ENCODE peak calls at places on chromosome 1, in ten cellular contexts. One of them, this sample, is unnamed.

GRCh38 chr1:14826731-14827326 is 228.3 kb downstream of the KAZN start:
- DNase-seq in fibroblast of lung: no peak
- DNase-seq in SK-MEL-5: no peak
- DNase-seq in NCI-H1105: no peak
- DNase-seq in activated naive CD4-positive, alpha-beta T cell treated with anti-CD3 and anti-CD28 coated beads for 36 hours: no peak
- DNase-seq in iris pigment epithelial cell: no peak
- DNase-seq in midbrain: no peak
- DNase-seq in NCI-H1436: no peak
- DNase-seq in NCI-H1092 treated with DMSO at 0.1 percent for 48 hours: no peak
- DNase-seq in tibial artery: no peak
- DNase-seq in this sample: no peak

GRCh38 chr1:94792473-94792875 is 27.7 kb upstream of the SLC44A3 start:
- DNase-seq in midbrain: no peak
- DNase-seq in tibial artery: no peak
- DNase-seq in iris pigment epithelial cell: peak
- DNase-seq in activated naive CD4-positive, alpha-beta T cell treated with anti-CD3 and anti-CD28 coated beads for 36 hours: no peak
- DNase-seq in SK-MEL-5: peak
- DNase-seq in NCI-H1436: no peak
- DNase-seq in fibroblast of lung: peak
- DNase-seq in NCI-H1105: no peak
- DNase-seq in NCI-H1092 treated with DMSO at 0.1 percent for 48 hours: no peak
- DNase-seq in this sample: peak

GRCh38 chr1:29586991-29587745 is 350.8 kb downstream of the PTPRU start:
- DNase-seq in NCI-H1092 treated with DMSO at 0.1 percent for 48 hours: no peak
- DNase-seq in fibroblast of lung: peak
- DNase-seq in iris pigment epithelial cell: no peak
- DNase-seq in midbrain: no peak
- DNase-seq in NCI-H1105: no peak
- DNase-seq in tibial artery: no peak
- DNase-seq in SK-MEL-5: no peak
- DNase-seq in activated naive CD4-positive, alpha-beta T cell treated with anti-CD3 and anti-CD28 coated beads for 36 hours: no peak
- DNase-seq in NCI-H1436: no peak
- DNase-seq in this sample: peak

GRCh38 chr1:22673486-22674409 is 20.7 kb downstream of the C1QB start:
- DNase-seq in NCI-H1105: peak
- DNase-seq in NCI-H1092 treated with DMSO at 0.1 percent for 48 hours: peak
- DNase-seq in activated naive CD4-positive, alpha-beta T cell treated with anti-CD3 and anti-CD28 coated beads for 36 hours: peak
- DNase-seq in tibial artery: no peak
- DNase-seq in iris pigment epithelial cell: peak
- DNase-seq in midbrain: peak
- DNase-seq in fibroblast of lung: peak
- DNase-seq in SK-MEL-5: peak
- DNase-seq in NCI-H1436: peak
- DNase-seq in this sample: peak

GRCh38 chr1:201488817-201489581 is 17.9 kb downstream of the CSRP1 start:
- DNase-seq in NCI-H1436: no peak
- DNase-seq in midbrain: no peak
- DNase-seq in NCI-H1092 treated with DMSO at 0.1 percent for 48 hours: no peak
- DNase-seq in tibial artery: peak
- DNase-seq in fibroblast of lung: peak
- DNase-seq in iris pigment epithelial cell: peak
- DNase-seq in SK-MEL-5: no peak
- DNase-seq in NCI-H1105: no peak
- DNase-seq in activated naive CD4-positive, alpha-beta T cell treated with anti-CD3 and anti-CD28 coated beads for 36 hours: no peak
- DNase-seq in this sample: peak

GRCh38 chr1:93000291-93000690 is 39.0 kb upstream of the DIPK1A start:
- DNase-seq in iris pigment epithelial cell: no peak
- DNase-seq in NCI-H1105: no peak
- DNase-seq in fibroblast of lung: no peak
- DNase-seq in activated naive CD4-positive, alpha-beta T cell treated with anti-CD3 and anti-CD28 coated beads for 36 hours: no peak
- DNase-seq in tibial artery: no peak
- DNase-seq in NCI-H1092 treated with DMSO at 0.1 percent for 48 hours: no peak
- DNase-seq in NCI-H1436: no peak
- DNase-seq in SK-MEL-5: no peak
- DNase-seq in midbrain: peak
- DNase-seq in this sample: no peak

GRCh38 chr1:16094453-16095158 is 21.2 kb upstream of the FAM131C start:
- DNase-seq in tibial artery: no peak
- DNase-seq in activated naive CD4-positive, alpha-beta T cell treated with anti-CD3 and anti-CD28 coated beads for 36 hours: no peak
- DNase-seq in NCI-H1105: no peak
- DNase-seq in NCI-H1436: no peak
- DNase-seq in iris pigment epithelial cell: no peak
- DNase-seq in fibroblast of lung: no peak
- DNase-seq in NCI-H1092 treated with DMSO at 0.1 percent for 48 hours: no peak
- DNase-seq in midbrain: no peak
- DNase-seq in SK-MEL-5: no peak
- DNase-seq in this sample: no peak

GRCh38 chr1:56713112-56713511 is 68.0 kb downstream of the PRKAA2 start:
- DNase-seq in NCI-H1105: no peak
- DNase-seq in NCI-H1092 treated with DMSO at 0.1 percent for 48 hours: no peak
- DNase-seq in iris pigment epithelial cell: no peak
- DNase-seq in SK-MEL-5: no peak
- DNase-seq in fibroblast of lung: no peak
- DNase-seq in NCI-H1436: no peak
- DNase-seq in activated naive CD4-positive, alpha-beta T cell treated with anti-CD3 and anti-CD28 coated beads for 36 hours: no peak
- DNase-seq in midbrain: no peak
- DNase-seq in tibial artery: no peak
- DNase-seq in this sample: no peak

GRCh38 chr1:207815913-207816312 is 64.1 kb downstream of the CD46 start:
- DNase-seq in activated naive CD4-positive, alpha-beta T cell treated with anti-CD3 and anti-CD28 coated beads for 36 hours: peak
- DNase-seq in iris pigment epithelial cell: peak
- DNase-seq in NCI-H1436: no peak
- DNase-seq in midbrain: no peak
- DNase-seq in tibial artery: no peak
- DNase-seq in NCI-H1092 treated with DMSO at 0.1 percent for 48 hours: no peak
- DNase-seq in NCI-H1105: no peak
- DNase-seq in SK-MEL-5: no peak
- DNase-seq in fibroblast of lung: peak
- DNase-seq in this sample: peak

GRCh38 chr1:203906932-203907331 is 45.5 kb downstream of the SNRPE start:
- DNase-seq in NCI-H1105: no peak
- DNase-seq in NCI-H1092 treated with DMSO at 0.1 percent for 48 hours: no peak
- DNase-seq in tibial artery: no peak
- DNase-seq in midbrain: no peak
- DNase-seq in SK-MEL-5: peak
- DNase-seq in activated naive CD4-positive, alpha-beta T cell treated with anti-CD3 and anti-CD28 coated beads for 36 hours: no peak
- DNase-seq in fibroblast of lung: peak
- DNase-seq in NCI-H1436: no peak
- DNase-seq in iris pigment epithelial cell: peak
- DNase-seq in this sample: peak

GRCh38 chr1:198162091-198162767 is 5.4 kb downstream of the NEK7 start:
- DNase-seq in midbrain: no peak
- DNase-seq in NCI-H1105: no peak
- DNase-seq in SK-MEL-5: no peak
- DNase-seq in tibial artery: no peak
- DNase-seq in NCI-H1436: no peak
- DNase-seq in iris pigment epithelial cell: no peak
- DNase-seq in activated naive CD4-positive, alpha-beta T cell treated with anti-CD3 and anti-CD28 coated beads for 36 hours: no peak
- DNase-seq in NCI-H1092 treated with DMSO at 0.1 percent for 48 hours: no peak
- DNase-seq in fibroblast of lung: no peak
- DNase-seq in this sample: no peak

GRCh38 chr1:148353461-148354283 is 129.4 kb downstream of the PPIAL4G start:
- DNase-seq in fibroblast of lung: peak
- DNase-seq in activated naive CD4-positive, alpha-beta T cell treated with anti-CD3 and anti-CD28 coated beads for 36 hours: peak
- DNase-seq in SK-MEL-5: peak
- DNase-seq in iris pigment epithelial cell: peak
- DNase-seq in midbrain: no peak
- DNase-seq in NCI-H1105: no peak
- DNase-seq in NCI-H1436: no peak
- DNase-seq in tibial artery: no peak
- DNase-seq in NCI-H1092 treated with DMSO at 0.1 percent for 48 hours: no peak
- DNase-seq in this sample: peak

GRCh38 chr1:14255231-14255630 is 343.3 kb upstream of the KAZN start:
- DNase-seq in NCI-H1105: no peak
- DNase-seq in fibroblast of lung: no peak
- DNase-seq in activated naive CD4-positive, alpha-beta T cell treated with anti-CD3 and anti-CD28 coated beads for 36 hours: no peak
- DNase-seq in tibial artery: no peak
- DNase-seq in NCI-H1092 treated with DMSO at 0.1 percent for 48 hours: no peak
- DNase-seq in midbrain: no peak
- DNase-seq in SK-MEL-5: no peak
- DNase-seq in iris pigment epithelial cell: no peak
- DNase-seq in NCI-H1436: no peak
- DNase-seq in this sample: no peak

GRCh38 chr1:202210370-202210769 is 16.8 kb downstream of the LGR6 start:
- DNase-seq in activated naive CD4-positive, alpha-beta T cell treated with anti-CD3 and anti-CD28 coated beads for 36 hours: no peak
- DNase-seq in NCI-H1092 treated with DMSO at 0.1 percent for 48 hours: peak
- DNase-seq in SK-MEL-5: no peak
- DNase-seq in NCI-H1105: peak
- DNase-seq in midbrain: peak
- DNase-seq in tibial artery: no peak
- DNase-seq in iris pigment epithelial cell: peak
- DNase-seq in NCI-H1436: peak
- DNase-seq in fibroblast of lung: peak
- DNase-seq in this sample: peak

GRCh38 chr1:224558904-224559303 is 57.2 kb upstream of the CNIH3 start:
- DNase-seq in activated naive CD4-positive, alpha-beta T cell treated with anti-CD3 and anti-CD28 coated beads for 36 hours: no peak
- DNase-seq in NCI-H1436: no peak
- DNase-seq in NCI-H1092 treated with DMSO at 0.1 percent for 48 hours: no peak
- DNase-seq in midbrain: no peak
- DNase-seq in tibial artery: no peak
- DNase-seq in fibroblast of lung: no peak
- DNase-seq in NCI-H1105: no peak
- DNase-seq in iris pigment epithelial cell: no peak
- DNase-seq in SK-MEL-5: no peak
- DNase-seq in this sample: peak

GRCh38 chr1:59574085-59574484 is 240.7 kb upstream of the HOOK1 start:
- DNase-seq in tibial artery: no peak
- DNase-seq in activated naive CD4-positive, alpha-beta T cell treated with anti-CD3 and anti-CD28 coated beads for 36 hours: no peak
- DNase-seq in NCI-H1105: no peak
- DNase-seq in midbrain: no peak
- DNase-seq in NCI-H1436: no peak
- DNase-seq in fibroblast of lung: peak
- DNase-seq in iris pigment epithelial cell: peak
- DNase-seq in NCI-H1092 treated with DMSO at 0.1 percent for 48 hours: no peak
- DNase-seq in SK-MEL-5: no peak
- DNase-seq in this sample: no peak

GRCh38 chr1:16248603-16249534 is 11.9 kb upstream of the CPLANE2 start:
- DNase-seq in iris pigment epithelial cell: peak
- DNase-seq in midbrain: peak
- DNase-seq in tibial artery: peak
- DNase-seq in SK-MEL-5: no peak
- DNase-seq in NCI-H1436: peak
- DNase-seq in NCI-H1105: peak
- DNase-seq in fibroblast of lung: peak
- DNase-seq in NCI-H1092 treated with DMSO at 0.1 percent for 48 hours: peak
- DNase-seq in activated naive CD4-positive, alpha-beta T cell treated with anti-CD3 and anti-CD28 coated beads for 36 hours: no peak
- DNase-seq in this sample: peak

GRCh38 chr1:1431845-1432565 is 3.5 kb upstream of the VWA1 start:
- DNase-seq in NCI-H1436: no peak
- DNase-seq in NCI-H1092 treated with DMSO at 0.1 percent for 48 hours: no peak
- DNase-seq in SK-MEL-5: no peak
- DNase-seq in NCI-H1105: no peak
- DNase-seq in tibial artery: peak
- DNase-seq in activated naive CD4-positive, alpha-beta T cell treated with anti-CD3 and anti-CD28 coated beads for 36 hours: no peak
- DNase-seq in fibroblast of lung: no peak
- DNase-seq in iris pigment epithelial cell: no peak
- DNase-seq in midbrain: peak
- DNase-seq in this sample: no peak

GRCh38 chr1:18792747-18793146 is 66.7 kb downstream of the TAS1R2 start:
- DNase-seq in midbrain: no peak
- DNase-seq in iris pigment epithelial cell: no peak
- DNase-seq in tibial artery: no peak
- DNase-seq in NCI-H1092 treated with DMSO at 0.1 percent for 48 hours: no peak
- DNase-seq in NCI-H1105: no peak
- DNase-seq in activated naive CD4-positive, alpha-beta T cell treated with anti-CD3 and anti-CD28 coated beads for 36 hours: no peak
- DNase-seq in fibroblast of lung: no peak
- DNase-seq in NCI-H1436: no peak
- DNase-seq in SK-MEL-5: no peak
- DNase-seq in this sample: no peak

GRCh38 chr1:21295545-21295944 is 5.3 kb upstream of the ECE1 start:
- DNase-seq in NCI-H1092 treated with DMSO at 0.1 percent for 48 hours: no peak
- DNase-seq in SK-MEL-5: no peak
- DNase-seq in tibial artery: no peak
- DNase-seq in NCI-H1105: no peak
- DNase-seq in activated naive CD4-positive, alpha-beta T cell treated with anti-CD3 and anti-CD28 coated beads for 36 hours: no peak
- DNase-seq in fibroblast of lung: no peak
- DNase-seq in NCI-H1436: no peak
- DNase-seq in midbrain: no peak
- DNase-seq in iris pigment epithelial cell: no peak
- DNase-seq in this sample: no peak

GRCh38 chr1:182299728-182300581 is 91.6 kb downstream of the GLUL start:
- DNase-seq in NCI-H1092 treated with DMSO at 0.1 percent for 48 hours: no peak
- DNase-seq in SK-MEL-5: no peak
- DNase-seq in NCI-H1436: peak
- DNase-seq in iris pigment epithelial cell: peak
- DNase-seq in fibroblast of lung: peak
- DNase-seq in NCI-H1105: no peak
- DNase-seq in tibial artery: peak
- DNase-seq in activated naive CD4-positive, alpha-beta T cell treated with anti-CD3 and anti-CD28 coated beads for 36 hours: peak
- DNase-seq in midbrain: peak
- DNase-seq in this sample: peak

GRCh38 chr1:202123336-202123813 is 658 bp downstream of the GPR37L1 start:
- DNase-seq in activated naive CD4-positive, alpha-beta T cell treated with anti-CD3 and anti-CD28 coated beads for 36 hours: no peak
- DNase-seq in midbrain: no peak
- DNase-seq in NCI-H1092 treated with DMSO at 0.1 percent for 48 hours: no peak
- DNase-seq in SK-MEL-5: no peak
- DNase-seq in NCI-H1105: no peak
- DNase-seq in iris pigment epithelial cell: no peak
- DNase-seq in fibroblast of lung: no peak
- DNase-seq in NCI-H1436: no peak
- DNase-seq in tibial artery: no peak
- DNase-seq in this sample: no peak

GRCh38 chr1:226706664-226707063 is 32.4 kb downstream of the ITPKB start:
- DNase-seq in fibroblast of lung: no peak
- DNase-seq in NCI-H1105: peak
- DNase-seq in NCI-H1436: no peak
- DNase-seq in activated naive CD4-positive, alpha-beta T cell treated with anti-CD3 and anti-CD28 coated beads for 36 hours: no peak
- DNase-seq in SK-MEL-5: no peak
- DNase-seq in iris pigment epithelial cell: no peak
- DNase-seq in tibial artery: no peak
- DNase-seq in midbrain: no peak
- DNase-seq in NCI-H1092 treated with DMSO at 0.1 percent for 48 hours: peak
- DNase-seq in this sample: no peak

GRCh38 chr1:48869116-48869893 is 92.6 kb upstream of the BEND5 start:
- DNase-seq in iris pigment epithelial cell: no peak
- DNase-seq in NCI-H1436: no peak
- DNase-seq in SK-MEL-5: no peak
- DNase-seq in midbrain: no peak
- DNase-seq in tibial artery: no peak
- DNase-seq in NCI-H1105: no peak
- DNase-seq in activated naive CD4-positive, alpha-beta T cell treated with anti-CD3 and anti-CD28 coated beads for 36 hours: no peak
- DNase-seq in fibroblast of lung: peak
- DNase-seq in NCI-H1092 treated with DMSO at 0.1 percent for 48 hours: no peak
- DNase-seq in this sample: peak

GRCh38 chr1:65440915-65441314 is 20.4 kb downstream of the LEPR start:
- DNase-seq in NCI-H1092 treated with DMSO at 0.1 percent for 48 hours: no peak
- DNase-seq in NCI-H1436: no peak
- DNase-seq in midbrain: no peak
- DNase-seq in activated naive CD4-positive, alpha-beta T cell treated with anti-CD3 and anti-CD28 coated beads for 36 hours: no peak
- DNase-seq in tibial artery: no peak
- DNase-seq in fibroblast of lung: peak
- DNase-seq in SK-MEL-5: no peak
- DNase-seq in iris pigment epithelial cell: no peak
- DNase-seq in NCI-H1105: no peak
- DNase-seq in this sample: no peak

GRCh38 chr1:180507826-180508724 is 5.7 kb upstream of the ACBD6 start:
- DNase-seq in NCI-H1092 treated with DMSO at 0.1 percent for 48 hours: no peak
- DNase-seq in activated naive CD4-positive, alpha-beta T cell treated with anti-CD3 and anti-CD28 coated beads for 36 hours: no peak
- DNase-seq in NCI-H1436: no peak
- DNase-seq in midbrain: no peak
- DNase-seq in tibial artery: no peak
- DNase-seq in NCI-H1105: no peak
- DNase-seq in iris pigment epithelial cell: peak
- DNase-seq in SK-MEL-5: peak
- DNase-seq in fibroblast of lung: peak
- DNase-seq in this sample: peak

GRCh38 chr1:23673086-23673813 is 18.4 kb upstream of the RPL11 start:
- DNase-seq in NCI-H1436: no peak
- DNase-seq in iris pigment epithelial cell: peak
- DNase-seq in activated naive CD4-positive, alpha-beta T cell treated with anti-CD3 and anti-CD28 coated beads for 36 hours: peak
- DNase-seq in midbrain: no peak
- DNase-seq in NCI-H1092 treated with DMSO at 0.1 percent for 48 hours: no peak
- DNase-seq in SK-MEL-5: no peak
- DNase-seq in fibroblast of lung: peak
- DNase-seq in NCI-H1105: no peak
- DNase-seq in tibial artery: no peak
- DNase-seq in this sample: peak

GRCh38 chr1:35454175-35454574 is 103.0 kb downstream of the KIAA0319L start:
- DNase-seq in NCI-H1105: no peak
- DNase-seq in activated naive CD4-positive, alpha-beta T cell treated with anti-CD3 and anti-CD28 coated beads for 36 hours: no peak
- DNase-seq in SK-MEL-5: no peak
- DNase-seq in iris pigment epithelial cell: no peak
- DNase-seq in fibroblast of lung: no peak
- DNase-seq in NCI-H1436: no peak
- DNase-seq in midbrain: no peak
- DNase-seq in tibial artery: no peak
- DNase-seq in NCI-H1092 treated with DMSO at 0.1 percent for 48 hours: no peak
- DNase-seq in this sample: no peak